ENCODE peak calls at places on chromosomes 3 and 15, in four cellular contexts. H is RWPE2, X is sigmoid colon, R is fibroblast of pulmonary artery. W is an unnamed sample.

GRCh38 chr15:57220220-57220619 is 156.1 kb upstream of the CGNL1 start:
- DNase-seq in H (no peak), X (no peak), R (peak; percentile 64), W (no peak)

GRCh38 chr3:55857635-55858034 is 370.5 kb upstream of the WNT5A start:
- DNase-seq in R (no peak), X (no peak), H (no peak), W (no peak)

GRCh38 chr3:196868297-196868661 is 559 bp downstream of the SENP5 start:
- DNase-seq in R (peak; percentile 34), X (no peak), H (peak; percentile 57), W (peak; percentile 5)

GRCh38 chr15:78671626-78672211 is 30.7 kb upstream of the CHRNB4 start:
- DNase-seq in X (no peak), R (no peak), H (no peak), W (peak; percentile 30)

GRCh38 chr3:126679318-126679751 is 24.4 kb upstream of the TXNRD3 start:
- DNase-seq in R (peak; percentile 78), H (peak; percentile 54), X (peak; percentile 87), W (no peak)

GRCh38 chr3:51777985-51778384 is 1.1 kb downstream of the IQCF6 start:
- DNase-seq in R (no peak), H (no peak), X (peak; percentile 64), W (no peak)

GRCh38 chr15:48682949-48683651 is 37.6 kb upstream of the FBN1 start:
- DNase-seq in R (peak; percentile 92), X (peak; percentile 80), H (peak; percentile 73), W (peak; percentile 71)

GRCh38 chr3:107916166-107916565 is 174.7 kb downstream of the CD47 start:
- DNase-seq in R (no peak), H (no peak), X (no peak), W (no peak)

GRCh38 chr3:132222868-132223538 is 94.2 kb upstream of the ACP3 start:
- DNase-seq in X (no peak), R (no peak), H (no peak), W (no peak)

GRCh38 chr15:59622289-59622688 is 10.7 kb downstream of the GCNT3 start:
- DNase-seq in H (peak; percentile 86), X (no peak), R (peak; percentile 60), W (no peak)

GRCh38 chr15:81189583-81190283 is 6.9 kb upstream of the IL16 start:
- DNase-seq in R (peak; percentile 99), X (peak; percentile 89), H (no peak), W (no peak)

GRCh38 chr15:28944696-28945300 is 59.0 kb downstream of the APBA2 start:
- DNase-seq in R (no peak), H (no peak), X (peak; percentile 32), W (no peak)

GRCh38 chr3:153974614-153975013 is 146.6 kb upstream of the ARHGEF26 start:
- DNase-seq in R (no peak), H (no peak), X (no peak), W (no peak)

GRCh38 chr15:33191641-33192040 is 2.9 kb downstream of the FMN1 start:
- DNase-seq in R (no peak), H (no peak), X (no peak), W (no peak)

GRCh38 chr3:32381922-32382321 is 9.7 kb upstream of the CMTM7 start:
- DNase-seq in H (no peak), X (no peak), R (no peak), W (no peak)

GRCh38 chr3:175224051-175224450 is 364.9 kb downstream of the NAALADL2 start:
- DNase-seq in X (no peak), H (no peak), R (peak; percentile 21), W (no peak)

DNA sequence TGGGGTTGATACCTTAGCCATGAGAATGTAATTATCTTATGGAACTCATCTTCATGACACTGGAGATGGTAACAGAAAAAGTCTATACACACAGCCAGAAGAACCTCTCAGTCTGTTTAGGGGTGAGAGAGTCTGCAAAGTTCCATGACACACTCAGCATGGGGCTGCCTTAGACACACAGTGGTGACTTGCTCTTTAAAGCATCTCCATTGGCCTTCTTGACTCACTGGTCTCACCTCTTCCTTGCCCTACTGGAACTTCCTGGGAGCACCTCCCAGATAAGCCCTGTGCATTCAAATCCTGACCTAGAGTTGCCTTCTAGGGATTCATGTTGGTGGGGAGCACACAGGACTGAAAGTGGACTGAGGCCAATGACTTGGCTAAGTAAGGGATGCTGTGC is 9.3 kb downstream of the MAGI1 start:
- DNase-seq in X (no peak), R (no peak), H (no peak), W (no peak)
- H3K4me3 ChIP-seq in X (no peak overlapping the region), R (no peak overlapping the region), H (no peak overlapping the region), W (no peak overlapping the region)

DNA sequence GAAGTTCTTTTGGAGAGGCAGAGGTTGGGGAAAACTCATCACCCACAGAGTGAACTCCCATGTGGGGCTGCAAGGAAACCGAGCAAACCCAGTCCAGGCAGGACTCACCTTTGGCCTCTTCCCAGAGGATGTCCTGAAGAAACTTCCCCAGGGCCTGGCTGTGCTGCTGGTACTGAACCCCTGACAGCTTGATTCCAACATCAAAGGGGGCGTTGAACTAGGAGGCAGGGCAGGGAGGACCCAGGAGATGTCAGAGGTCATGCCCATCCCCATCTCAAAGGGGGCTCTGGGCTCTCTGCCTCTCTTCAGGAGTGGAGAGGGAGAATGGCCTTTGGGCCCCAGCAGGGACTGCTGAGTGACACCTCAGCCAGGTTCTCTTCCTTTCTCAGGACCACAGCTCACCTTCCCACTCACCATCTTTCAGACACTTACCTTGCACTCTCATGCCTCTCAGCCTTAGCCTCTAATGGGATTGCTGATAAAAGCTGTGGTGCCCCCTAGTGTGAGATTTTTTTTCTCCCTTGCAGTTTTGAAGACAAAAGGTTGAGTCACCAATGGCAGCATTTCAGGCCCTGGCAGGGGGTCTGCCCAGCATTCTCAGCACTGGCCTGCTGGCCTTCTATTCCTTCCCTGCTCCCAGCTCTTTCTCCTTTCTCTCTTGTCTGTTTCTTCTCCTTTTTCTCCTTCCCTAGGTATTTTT is 6.0 kb downstream of the GHRL start:
- DNase-seq in R (peak; percentile 83), H (peak; percentile 35), X (no peak), W (peak; percentile 26)
- TF ChIP-seq CTCF in R (peak; percentile 49), H (no peak), X (no peak), W (peak; percentile 53)

GRCh38 chr3:149582395-149582794 is 75.4 kb downstream of the WWTR1 start:
- DNase-seq in H (no peak), R (no peak), X (no peak), W (no peak)

GRCh38 chr3:149584236-149584635 is 73.6 kb downstream of the WWTR1 start:
- DNase-seq in X (no peak), R (no peak), H (no peak), W (no peak)

GRCh38 chr3:149579838-149580542 is 77.8 kb downstream of the WWTR1 start:
- DNase-seq in R (no peak), H (no peak), X (no peak), W (no peak)

GRCh38 chr3:149581248-149581647 is 76.6 kb downstream of the WWTR1 start:
- DNase-seq in X (no peak), R (no peak), H (no peak), W (no peak)

DNA sequence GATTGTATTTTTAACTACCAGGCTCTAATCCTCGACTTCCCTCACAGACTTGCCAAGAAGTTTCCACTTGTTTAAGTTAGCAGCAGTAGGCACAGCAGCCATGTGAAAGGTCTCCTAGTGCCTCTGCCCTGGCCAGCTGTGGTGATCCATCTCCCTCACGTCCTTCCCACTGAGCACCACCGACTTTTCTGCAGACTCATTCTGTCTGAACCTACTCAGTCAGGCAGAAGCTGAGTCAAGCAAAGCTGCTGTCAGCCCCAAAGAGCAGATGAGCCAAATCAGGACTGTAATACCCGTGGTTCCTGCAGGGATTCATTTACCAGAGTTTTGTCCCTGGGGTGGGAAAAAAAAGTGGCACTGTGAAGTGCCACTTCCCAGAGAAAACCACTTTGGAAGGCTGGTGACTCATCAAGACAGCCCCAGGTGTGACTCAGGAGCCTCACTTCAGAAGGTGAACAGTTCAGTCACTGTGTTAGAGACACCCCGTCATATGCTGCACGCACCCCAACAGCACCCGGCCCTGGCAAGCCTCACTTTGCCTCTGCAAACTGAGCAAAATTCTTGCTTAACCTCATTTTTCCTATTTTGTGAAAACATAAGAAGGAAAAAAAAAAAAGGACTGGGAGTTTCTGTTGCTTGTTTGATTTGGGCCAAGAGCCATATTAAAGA is 76.0 kb downstream of the WWTR1 start:
- DNase-seq in R (peak; percentile 75), H (peak; percentile 79), X (no peak), W (peak; percentile 86)
- H3K4me3 ChIP-seq in R (no peak overlapping the region), H (no peak overlapping the region), X (no peak overlapping the region), W (peak overlapping the region; percentile 4)

GRCh38 chr3:23740517-23741402 is 65.0 kb upstream of the UBE2E1 start:
- DNase-seq in H (peak; percentile 92), X (no peak), R (peak; percentile 68), W (no peak)

GRCh38 chr3:23746473-23746872 is 59.3 kb upstream of the UBE2E1 start:
- DNase-seq in X (no peak), R (no peak), H (no peak), W (no peak)

GRCh38 chr3:23741403-23741706 is 64.4 kb upstream of the UBE2E1 start:
- DNase-seq in X (no peak), H (no peak), R (no peak), W (no peak)

GRCh38 chr3:23739536-23739935 is 66.2 kb upstream of the UBE2E1 start:
- DNase-seq in X (no peak), R (peak; percentile 69), H (no peak), W (peak; percentile 82)

DNA sequence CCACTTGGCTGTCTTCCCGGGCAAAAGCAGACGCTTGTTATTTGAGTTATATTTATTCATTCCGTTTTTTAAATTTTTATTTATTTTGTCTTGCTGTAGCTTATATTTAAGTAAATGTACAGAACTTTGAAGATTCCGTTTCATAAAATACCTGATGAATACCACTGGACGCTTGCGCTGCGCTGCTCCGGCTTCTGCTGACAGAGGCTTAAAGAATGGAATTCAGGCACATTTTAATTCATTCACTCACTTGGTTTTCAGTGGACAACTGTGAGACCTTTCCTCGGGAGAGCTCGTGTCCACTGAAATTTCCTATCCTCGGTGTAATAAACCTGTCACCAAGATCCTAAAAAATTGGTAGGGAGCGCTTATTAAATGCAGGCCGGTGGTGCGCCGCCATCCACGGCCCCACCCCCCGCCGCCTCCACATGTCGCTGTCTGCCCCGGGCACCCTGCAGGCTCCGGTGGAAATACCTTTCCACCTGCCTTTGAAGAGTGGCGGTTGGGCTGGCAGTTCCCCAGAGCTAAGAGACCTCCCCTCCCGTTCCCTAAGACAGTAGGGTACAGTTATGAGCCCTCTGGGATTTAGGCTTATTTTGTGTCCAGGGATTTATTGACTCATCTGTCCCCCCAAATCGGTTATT is 62.5 kb upstream of the UBE2E1 start:
- DNase-seq in X (no peak), H (no peak), R (no peak), W (no peak)
- TF ChIP-seq CTCF in X (no peak), H (no peak), R (no peak), W (no peak)

W was measured in retinal pigment epithelial cell.